ENCODE peak calls at places on chromosomes 11 and 22, in four cellular contexts. One of them, this sample, is unnamed. For H3K9me3, the result is how much of the 10 kb centered on the place peaks cover.

GRCh38 chr11:47178737-47179654 is 2.3 kb upstream of the ARFGAP2 start:
- DNase-seq in esophagus squamous epithelium: no peak
- DNase-seq in body of pancreas: no peak
- DNase-seq in mesenchymal stem cell: no peak
- DNase-seq in this sample: no peak

GRCh38 chr22:22694106-22694505 is 49.7 kb downstream of the GGTLC2 start:
- DNase-seq in esophagus squamous epithelium: no peak
- DNase-seq in body of pancreas: no peak
- DNase-seq in mesenchymal stem cell: no peak
- DNase-seq in this sample: no peak

GRCh38 chr11:58658553-58659080 is 36.2 kb downstream of the CNTF start:
- DNase-seq in esophagus squamous epithelium: no peak
- DNase-seq in body of pancreas: no peak
- DNase-seq in mesenchymal stem cell: no peak
- DNase-seq in this sample: no peak

GRCh38 chr11:102017029-102017428 is 30.2 kb upstream of the CFAP300 start:
- DNase-seq in esophagus squamous epithelium: no peak
- DNase-seq in body of pancreas: no peak
- DNase-seq in mesenchymal stem cell: no peak
- DNase-seq in this sample: no peak

GRCh38 chr22:46175631-46176030 is 25.3 kb downstream of the PPARA start:
- DNase-seq in esophagus squamous epithelium: no peak
- DNase-seq in body of pancreas: no peak
- DNase-seq in mesenchymal stem cell: peak
- DNase-seq in this sample: no peak

GRCh38 chr11:61815790-61816735 is 740 bp downstream of the FADS1 start:
- DNase-seq in esophagus squamous epithelium: no peak
- DNase-seq in body of pancreas: peak
- DNase-seq in mesenchymal stem cell: peak
- DNase-seq in this sample: peak

GRCh38 chr11:69003301-69003865 is 9.7 kb downstream of the MRGPRF start:
- DNase-seq in esophagus squamous epithelium: no peak
- DNase-seq in body of pancreas: no peak
- DNase-seq in mesenchymal stem cell: no peak
- DNase-seq in this sample: no peak

GRCh38 chr22:40238425-40239344 is 61.0 kb downstream of the TNRC6B start:
- DNase-seq in esophagus squamous epithelium: no peak
- DNase-seq in body of pancreas: no peak
- DNase-seq in mesenchymal stem cell: peak
- DNase-seq in this sample: no peak

GRCh38 chr11:414333-414857 is 404 bp downstream of the SIGIRR start:
- DNase-seq in esophagus squamous epithelium: no peak
- DNase-seq in body of pancreas: no peak
- DNase-seq in mesenchymal stem cell: no peak
- DNase-seq in this sample: peak

GRCh38 chr11:129950319-129951034 is 52.2 kb downstream of the PRDM10 start:
- DNase-seq in esophagus squamous epithelium: no peak
- DNase-seq in body of pancreas: peak
- DNase-seq in mesenchymal stem cell: peak
- DNase-seq in this sample: peak

GRCh38 chr11:47000033-47000432 is 63.5 kb downstream of the CSTPP1 start:
- DNase-seq in esophagus squamous epithelium: no peak
- DNase-seq in body of pancreas: no peak
- DNase-seq in mesenchymal stem cell: no peak
- DNase-seq in this sample: no peak

GRCh38 chr11:12280199-12280837 is 97.1 kb upstream of the PARVA start:
- DNase-seq in esophagus squamous epithelium: no peak
- DNase-seq in body of pancreas: no peak
- DNase-seq in mesenchymal stem cell: no peak
- DNase-seq in this sample: no peak

GRCh38 chr11:130088909-130089668 is 19.4 kb downstream of the APLP2 start:
- DNase-seq in esophagus squamous epithelium: no peak
- DNase-seq in body of pancreas: no peak
- DNase-seq in mesenchymal stem cell: no peak
- DNase-seq in this sample: no peak

GRCh38 chr11:82859746-82860145 is 40.5 kb downstream of the PRCP start:
- DNase-seq in esophagus squamous epithelium: no peak
- DNase-seq in body of pancreas: no peak
- DNase-seq in mesenchymal stem cell: no peak
- DNase-seq in this sample: no peak

GRCh38 chr11:42543844-42544243 is 768.0 kb upstream of the API5 start:
- DNase-seq in esophagus squamous epithelium: no peak
- DNase-seq in body of pancreas: no peak
- DNase-seq in mesenchymal stem cell: no peak
- DNase-seq in this sample: no peak

GRCh38 chr22:46425011-46425410 is 89.5 kb downstream of the TRMU start:
- DNase-seq in esophagus squamous epithelium: no peak
- DNase-seq in body of pancreas: no peak
- DNase-seq in mesenchymal stem cell: peak
- DNase-seq in this sample: no peak

GRCh38 chr11:92653448-92653847 is 316.0 kb upstream of the MTNR1B start:
- DNase-seq in esophagus squamous epithelium: no peak
- DNase-seq in body of pancreas: no peak
- DNase-seq in mesenchymal stem cell: no peak
- DNase-seq in this sample: no peak

GRCh38 chr11:86500500-86501170 is 125.9 kb downstream of the CCDC81 start:
- DNase-seq in esophagus squamous epithelium: no peak
- DNase-seq in body of pancreas: no peak
- DNase-seq in mesenchymal stem cell: no peak
- DNase-seq in this sample: no peak

GRCh38 chr22:35733742-35734516 is 16.3 kb downstream of the APOL5 start:
- DNase-seq in esophagus squamous epithelium: no peak
- DNase-seq in body of pancreas: peak
- DNase-seq in mesenchymal stem cell: no peak
- DNase-seq in this sample: no peak

GRCh38 chr11:123561046-123561781 is 93.2 kb downstream of the SCN3B start:
- DNase-seq in esophagus squamous epithelium: no peak
- DNase-seq in body of pancreas: peak
- DNase-seq in mesenchymal stem cell: no peak
- DNase-seq in this sample: peak

GRCh38 chr11:61671527-61671926 is 8.7 kb upstream of the DAGLA start:
- DNase-seq in esophagus squamous epithelium: no peak
- DNase-seq in body of pancreas: peak
- DNase-seq in mesenchymal stem cell: no peak
- DNase-seq in this sample: no peak

GRCh38 chr22:21826204-21826603 is 41.2 kb downstream of the MAPK1 start:
- DNase-seq in esophagus squamous epithelium: no peak
- DNase-seq in body of pancreas: no peak
- DNase-seq in mesenchymal stem cell: no peak
- DNase-seq in this sample: no peak

GRCh38 chr22:28801845-28802594 is 1.7 kb upstream of the XBP1 start:
- DNase-seq in esophagus squamous epithelium: no peak
- DNase-seq in body of pancreas: peak
- DNase-seq in mesenchymal stem cell: no peak
- DNase-seq in this sample: no peak

GRCh38 chr11:16788141-16789060 is 50.0 kb downstream of the C11orf58 start:
- DNase-seq in esophagus squamous epithelium: no peak
- DNase-seq in body of pancreas: peak
- DNase-seq in mesenchymal stem cell: peak
- DNase-seq in this sample: peak

GRCh38 chr22:17121235-17122195 is at the start of gene TMEM121B:
- DNase-seq in esophagus squamous epithelium: no peak
- DNase-seq in body of pancreas: peak
- DNase-seq in mesenchymal stem cell: peak
- DNase-seq in this sample: peak

GRCh38 chr11:11468919-11469318 is 115.9 kb upstream of the CSNK2A3 start:
- DNase-seq in esophagus squamous epithelium: no peak
- DNase-seq in body of pancreas: no peak
- DNase-seq in mesenchymal stem cell: peak
- DNase-seq in this sample: no peak

DNA sequence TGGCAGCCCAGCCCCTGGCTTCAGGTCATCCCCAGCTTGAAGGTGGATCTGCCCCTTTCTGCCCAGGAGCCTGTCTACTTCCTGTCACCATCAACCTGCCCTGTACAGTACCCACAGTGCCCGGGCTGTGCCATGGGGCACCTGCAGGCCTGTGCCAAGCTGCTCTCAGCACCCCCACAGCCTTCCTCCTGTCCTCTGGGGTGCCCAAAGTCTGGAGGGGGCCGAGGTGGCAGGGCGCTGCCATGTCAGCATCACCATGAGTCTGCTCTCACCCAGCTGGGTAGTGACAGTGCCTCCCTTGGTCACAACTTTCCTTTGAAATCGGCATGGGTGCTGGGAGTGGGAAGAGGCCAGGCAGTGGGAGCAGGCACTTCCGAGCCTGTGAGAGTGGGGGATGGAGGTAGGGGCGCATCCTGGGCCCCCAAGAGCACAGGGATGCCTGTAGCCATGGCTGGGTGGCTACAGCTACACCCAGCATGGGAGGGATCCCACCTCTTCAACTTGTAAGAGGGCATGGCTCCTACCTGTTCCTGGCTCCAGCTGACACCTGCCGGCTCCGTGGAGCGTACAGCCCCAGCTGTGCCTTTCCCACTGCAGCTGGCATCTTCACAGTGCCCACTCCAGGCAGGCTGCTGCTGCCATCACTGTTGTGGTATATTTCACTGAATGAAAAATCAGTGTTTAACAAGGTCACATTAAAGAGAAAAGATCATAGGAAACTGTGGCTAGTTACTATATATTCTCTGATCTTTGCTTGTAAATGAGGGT is 42.9 kb downstream of the RNF169 start:
- DNase-seq in esophagus squamous epithelium: no peak
- DNase-seq in body of pancreas: peak
- DNase-seq in mesenchymal stem cell: no peak
- DNase-seq in this sample: no peak
- H3K9me3 ChIP-seq in esophagus squamous epithelium: under half
- H3K9me3 ChIP-seq in body of pancreas: under half
- H3K9me3 ChIP-seq in mesenchymal stem cell: under half
- H3K9me3 ChIP-seq in this sample: under half

DNA sequence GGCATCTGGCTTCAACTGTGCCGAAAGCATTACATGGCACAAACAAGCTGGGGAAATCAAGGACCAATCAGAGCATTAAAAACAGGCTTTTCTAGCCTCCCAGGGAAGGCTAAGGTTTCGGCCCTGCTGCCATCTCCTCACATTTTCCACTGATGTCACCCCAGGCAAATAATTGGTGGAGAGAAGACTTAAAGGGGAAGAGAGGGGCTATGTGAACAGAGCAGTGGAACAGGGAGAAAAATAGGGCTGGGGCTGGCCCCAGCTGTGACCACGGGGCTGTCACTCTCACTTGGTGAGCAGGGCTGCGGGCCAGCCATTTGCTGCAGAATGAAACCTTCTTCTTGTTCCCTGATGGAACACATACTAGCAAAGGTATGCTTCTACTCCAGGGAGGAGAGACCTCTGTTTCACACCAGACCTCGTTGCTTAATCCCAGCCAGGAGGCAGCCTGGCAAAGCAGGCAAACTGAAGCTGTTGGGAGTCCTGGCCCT is 581.2 kb downstream of the SOX6 start:
- DNase-seq in esophagus squamous epithelium: no peak
- DNase-seq in body of pancreas: peak
- DNase-seq in mesenchymal stem cell: peak
- DNase-seq in this sample: no peak
- H3K27ac ChIP-seq in esophagus squamous epithelium: no peak
- H3K27ac ChIP-seq in body of pancreas: no peak
- H3K27ac ChIP-seq in mesenchymal stem cell: no peak
- H3K27ac ChIP-seq in this sample: no peak

GRCh38 chr11:70838198-70838597 is 414.2 kb downstream of the SHANK2 start:
- DNase-seq in esophagus squamous epithelium: no peak
- DNase-seq in body of pancreas: no peak
- DNase-seq in mesenchymal stem cell: no peak
- DNase-seq in this sample: no peak
- H3K9me3 ChIP-seq in esophagus squamous epithelium: under half
- H3K9me3 ChIP-seq in body of pancreas: under half
- H3K9me3 ChIP-seq in mesenchymal stem cell: under half
- H3K9me3 ChIP-seq in this sample: under half

GRCh38 chr11:73114110-73114834 is 27.8 kb downstream of the FCHSD2 start:
- DNase-seq in esophagus squamous epithelium: no peak
- DNase-seq in body of pancreas: no peak
- DNase-seq in mesenchymal stem cell: no peak
- DNase-seq in this sample: no peak
- H3K27ac ChIP-seq in esophagus squamous epithelium: no peak
- H3K27ac ChIP-seq in body of pancreas: no peak
- H3K27ac ChIP-seq in mesenchymal stem cell: no peak
- H3K27ac ChIP-seq in this sample: no peak

GRCh38 chr11:2661173-2662023 is 38.4 kb downstream of the KCNQ1OT1 start:
- DNase-seq in esophagus squamous epithelium: no peak
- DNase-seq in body of pancreas: no peak
- DNase-seq in mesenchymal stem cell: no peak
- DNase-seq in this sample: no peak
- H3K9me3 ChIP-seq in esophagus squamous epithelium: under half
- H3K9me3 ChIP-seq in body of pancreas: under half
- H3K9me3 ChIP-seq in mesenchymal stem cell: half or more
- H3K9me3 ChIP-seq in this sample: under half

DNA sequence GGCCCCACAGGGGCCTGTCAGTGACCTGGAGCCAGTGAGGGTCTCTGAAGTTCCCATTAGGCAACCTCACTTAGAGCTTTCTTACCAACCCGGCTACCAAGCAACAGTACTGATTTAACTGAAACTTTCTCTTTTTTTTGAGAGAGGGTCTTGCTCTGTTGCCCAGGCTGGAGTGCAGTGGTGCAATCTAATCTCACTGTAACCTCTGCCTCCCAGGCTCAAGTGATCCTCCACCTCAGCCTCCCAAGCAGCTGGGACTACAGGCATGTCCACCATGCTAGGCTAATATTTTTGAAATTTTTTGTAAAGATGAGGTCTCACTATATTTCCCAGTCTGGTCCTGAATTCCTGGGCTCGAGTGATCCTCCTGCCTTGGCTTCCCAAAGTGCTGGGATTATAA is 42.5 kb downstream of the ARFGAP3 start:
- DNase-seq in esophagus squamous epithelium: no peak
- DNase-seq in body of pancreas: no peak
- DNase-seq in mesenchymal stem cell: no peak
- DNase-seq in this sample: no peak
- H3K27ac ChIP-seq in esophagus squamous epithelium: no peak
- H3K27ac ChIP-seq in body of pancreas: no peak
- H3K27ac ChIP-seq in mesenchymal stem cell: no peak
- H3K27ac ChIP-seq in this sample: no peak

DNA sequence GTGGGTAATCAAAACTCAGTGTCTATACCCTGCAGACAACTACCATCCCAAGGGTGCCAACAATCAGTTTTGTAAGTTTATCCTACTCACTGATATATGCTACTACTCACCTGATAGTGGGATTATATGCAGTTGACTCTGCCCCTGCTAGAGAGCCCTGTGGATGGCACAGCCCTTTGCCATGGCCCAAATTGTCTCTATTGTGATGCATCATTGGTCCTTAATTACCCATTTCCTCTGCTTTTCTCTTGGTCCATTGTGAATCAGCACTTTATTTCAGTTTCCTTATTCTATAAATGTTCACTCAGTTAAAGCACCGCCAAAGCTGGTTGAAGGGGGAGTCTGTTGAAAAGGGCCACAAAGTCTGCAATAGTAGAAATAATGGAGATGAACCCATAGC is 42.3 kb downstream of the PLAAT5 start:
- DNase-seq in esophagus squamous epithelium: no peak
- DNase-seq in body of pancreas: no peak
- DNase-seq in mesenchymal stem cell: no peak
- DNase-seq in this sample: no peak
- H3K9me3 ChIP-seq in esophagus squamous epithelium: under half
- H3K9me3 ChIP-seq in body of pancreas: under half
- H3K9me3 ChIP-seq in mesenchymal stem cell: under half
- H3K9me3 ChIP-seq in this sample: under half

This sample was measured in heart left ventricle.